ENCODE peak calls at places on chromosome 1, in ten cellular contexts. J, F, V, C, I, Y, L, Z, D and R are unnamed samples.

GRCh38 chr1:223716302-223716862 is 4.0 kb downstream of the CAPN2 start:
- DNase-seq in J (peak; percentile 61), F (no peak), V (no peak), C (no peak), I (no peak), Y (no peak), L (no peak), Z (no peak), D (no peak), R (no peak)

GRCh38 chr1:222914861-222915632 is 100.2 kb downstream of the DISP1 start:
- DNase-seq in J (peak; percentile 75), F (no peak), V (peak; percentile 37), C (no peak), I (no peak), Y (no peak), L (no peak), Z (peak; percentile 80), D (no peak), R (no peak)

GRCh38 chr1:85344256-85344694 is 67.8 kb upstream of the BCL10 start:
- DNase-seq in J (peak; percentile 77), F (peak; percentile 4), V (no peak), C (no peak), I (no peak), Y (no peak), L (no peak), Z (peak; percentile 40), D (no peak), R (peak; percentile 86)

GRCh38 chr1:197671140-197671539 is 104.1 kb downstream of the DENND1B start:
- DNase-seq in J (peak; percentile 15), F (no peak), V (peak; percentile 2), C (no peak), I (no peak), Y (no peak), L (no peak), Z (no peak), D (no peak), R (no peak)

GRCh38 chr1:25890249-25891034 is 14.9 kb upstream of the PAQR7 start:
- DNase-seq in J (peak; percentile 61), F (no peak), V (no peak), C (no peak), I (no peak), Y (no peak), L (no peak), Z (peak; percentile 98), D (no peak), R (peak; percentile 68)

GRCh38 chr1:164576311-164577271 is 17.6 kb downstream of the PBX1 start:
- DNase-seq in J (peak; percentile 71), F (no peak), V (peak; percentile 59), C (no peak), I (peak; percentile 32), Y (no peak), L (peak; percentile 44), Z (peak; percentile 56), D (no peak), R (peak; percentile 83)

GRCh38 chr1:227894831-227895451 is 52.8 kb downstream of the WNT9A start:
- DNase-seq in J (no peak), F (no peak), V (no peak), C (no peak), I (no peak), Y (no peak), L (no peak), Z (no peak), D (peak; percentile 40), R (peak; percentile 39)

GRCh38 chr1:198007687-198008627 is 90.8 kb downstream of the LHX9 start:
- DNase-seq in J (no peak), F (no peak), V (no peak), C (no peak), I (no peak), Y (no peak), L (no peak), Z (no peak), D (no peak), R (no peak)

GRCh38 chr1:32919811-32920733 is 18.9 kb upstream of the TMEM54 start:
- DNase-seq in J (peak; percentile 63), F (no peak), V (no peak), C (no peak), I (no peak), Y (no peak), L (no peak), Z (no peak), D (no peak), R (no peak)

GRCh38 chr1:15328785-15329480 is 80.8 kb upstream of the EFHD2 start:
- DNase-seq in J (peak; percentile 45), F (no peak), V (peak; percentile 81), C (no peak), I (peak; percentile 58), Y (no peak), L (peak; percentile 5), Z (peak; percentile 35), D (no peak), R (peak; percentile 42)